ENCODE peak calls at places on chromosomes 12 and 14, in seven cellular contexts. C is NCI-H748 treated with DMSO at 0.1 percent for 48 hours, G is activated T-cell treated with anti-CD3 and anti-CD28 coated beads for 48 hours, T is NCI-H524, S is NCI-H2081, F is stomach, I is NCI-H2107. H is an unnamed sample.

GRCh38 chr12:20372326-20373097 is 4.2 kb downstream of the PDE3A start:
- DNase-seq in C (no peak), G (no peak), T (no peak), S (no peak), F (no peak), I (no peak), H (no peak)

GRCh38 chr12:93441111-93441616 is 583 bp downstream of the UBE2N start:
- DNase-seq in C (no peak), G (peak), T (no peak), S (peak), F (peak), I (no peak), H (peak)

GRCh38 chr14:90795744-90796143 is 20.5 kb downstream of the TTC7B start:
- DNase-seq in C (no peak), G (no peak), T (no peak), S (no peak), F (no peak), I (no peak), H (no peak)

GRCh38 chr12:66321433-66321832 is 19.1 kb downstream of the HELB start:
- DNase-seq in C (no peak), G (no peak), T (no peak), S (no peak), F (no peak), I (no peak), H (no peak)

GRCh38 chr12:110338754-110339153 is 57.7 kb downstream of the ATP2A2 start:
- DNase-seq in C (no peak), G (no peak), T (peak), S (peak), F (no peak), I (no peak), H (no peak)

GRCh38 chr14:96297000-96297399 is 41.0 kb downstream of the BDKRB1 start:
- DNase-seq in C (peak), G (no peak), T (no peak), S (peak), F (no peak), I (no peak), H (no peak)

GRCh38 chr12:72300728-72301127 is 28.6 kb downstream of the TRHDE start:
- DNase-seq in C (no peak), G (no peak), T (no peak), S (no peak), F (no peak), I (no peak), H (no peak)

GRCh38 chr14:22656945-22657711 is 13.0 kb upstream of the OR6J1 start:
- DNase-seq in C (no peak), G (no peak), T (no peak), S (no peak), F (no peak), I (no peak), H (no peak)

GRCh38 chr12:52260351-52261210 is 13.9 kb upstream of the KRT86 start:
- DNase-seq in C (no peak), G (no peak), T (peak), S (no peak), F (no peak), I (no peak), H (no peak)

GRCh38 chr12:46647034-46647433 is 178.8 kb downstream of the SLC38A4 start:
- DNase-seq in C (no peak), G (no peak), T (no peak), S (no peak), F (no peak), I (no peak), H (no peak)

GRCh38 chr14:72894623-72895378 is 900 bp upstream of the DPF3 start:
- DNase-seq in C (peak), G (no peak), T (peak), S (no peak), F (no peak), I (no peak), H (no peak)

GRCh38 chr14:99718031-99718810 is 34.1 kb downstream of the CYP46A1 start:
- DNase-seq in C (no peak), G (no peak), T (no peak), S (no peak), F (no peak), I (peak), H (peak)

GRCh38 chr14:54450535-54450934 is 9.4 kb upstream of the CNIH1 start:
- DNase-seq in C (no peak), G (no peak), T (no peak), S (no peak), F (no peak), I (no peak), H (peak)

GRCh38 chr12:91138337-91138905 is 27.1 kb upstream of the LUM start:
- DNase-seq in C (no peak), G (no peak), T (no peak), S (no peak), F (no peak), I (no peak), H (no peak)

GRCh38 chr14:72855913-72856312 is 38.0 kb downstream of the DPF3 start:
- DNase-seq in C (no peak), G (no peak), T (no peak), S (no peak), F (no peak), I (no peak), H (no peak)

GRCh38 chr14:50087350-50088116 is 28.8 kb downstream of the VCPKMT start:
- DNase-seq in C (no peak), G (no peak), T (peak), S (no peak), F (no peak), I (no peak), H (peak)

GRCh38 chr14:94001501-94002396 is 4.6 kb downstream of the CCDC197 start:
- DNase-seq in C (peak), G (peak), T (peak), S (peak), F (peak), I (peak), H (no peak)